ENCODE peak calls at places on chromosomes 2 and 18, in five cellular contexts. Q is cardiac muscle cell, W is kidney epithelial cell, M is heart right ventricle, S is fibroblast of mammary gland. D is an unnamed sample.

GRCh38 chr2:20015482-20016083 is 3.1 kb upstream of the MATN3 start:
- DNase-seq in Q (peak), W (no peak), S (peak), M (no peak), D (peak)

GRCh38 chr2:20609349-20609994 is 41.4 kb downstream of the HS1BP3 start:
- DNase-seq in M (peak), Q (no peak), S (peak), W (no peak), D (peak)

GRCh38 chr2:54966165-54966819 is 84.0 kb downstream of the RTN4 start:
- DNase-seq in W (no peak), Q (no peak), M (no peak), S (no peak), D (no peak)

GRCh38 chr2:63015389-63015788 is 35.2 kb upstream of the OTX1 start:
- DNase-seq in W (no peak), S (no peak), M (no peak), Q (no peak), D (no peak)

GRCh38 chr18:8668381-8668780 is 37.0 kb upstream of the MTCL1 start:
- DNase-seq in S (no peak), Q (no peak), W (no peak), M (no peak), D (no peak)

GRCh38 chr2:126999342-126999741 is 100.7 kb downstream of the TEX51 start:
- DNase-seq in W (no peak), S (no peak), Q (no peak), M (no peak), D (no peak)

GRCh38 chr18:45775726-45776125 is 49.7 kb upstream of the SIGLEC15 start:
- DNase-seq in W (no peak), S (peak), Q (no peak), M (no peak), D (no peak)

GRCh38 chr2:226002438-226002837 is 602.9 kb downstream of the NYAP2 start:
- DNase-seq in W (peak), S (peak), M (peak), Q (no peak), D (peak)

GRCh38 chr2:125471963-125472362 is 1184.0 kb upstream of the GYPC start:
- DNase-seq in Q (peak), S (no peak), W (no peak), M (no peak), D (peak)

GRCh38 chr2:207974214-207974600 is 51.1 kb downstream of the PLEKHM3 start:
- DNase-seq in S (no peak), Q (no peak), W (no peak), M (no peak), D (no peak)

GRCh38 chr2:43399515-43400245 is 173.3 kb upstream of the ZFP36L2 start:
- DNase-seq in Q (no peak), M (peak), S (peak), W (no peak), D (peak)

GRCh38 chr18:35127201-35127600 is 86.0 kb downstream of the MAPRE2 start:
- DNase-seq in W (no peak), S (peak), Q (no peak), M (no peak), D (no peak)

GRCh38 chr2:65626831-65627230 is 194.4 kb upstream of the SPRED2 start:
- DNase-seq in Q (no peak), S (peak), M (no peak), W (no peak), D (no peak)

GRCh38 chr2:151727593-151728552 is 6.4 kb downstream of the NEB start:
- DNase-seq in W (no peak), S (no peak), M (no peak), Q (peak), D (no peak)

DNA sequence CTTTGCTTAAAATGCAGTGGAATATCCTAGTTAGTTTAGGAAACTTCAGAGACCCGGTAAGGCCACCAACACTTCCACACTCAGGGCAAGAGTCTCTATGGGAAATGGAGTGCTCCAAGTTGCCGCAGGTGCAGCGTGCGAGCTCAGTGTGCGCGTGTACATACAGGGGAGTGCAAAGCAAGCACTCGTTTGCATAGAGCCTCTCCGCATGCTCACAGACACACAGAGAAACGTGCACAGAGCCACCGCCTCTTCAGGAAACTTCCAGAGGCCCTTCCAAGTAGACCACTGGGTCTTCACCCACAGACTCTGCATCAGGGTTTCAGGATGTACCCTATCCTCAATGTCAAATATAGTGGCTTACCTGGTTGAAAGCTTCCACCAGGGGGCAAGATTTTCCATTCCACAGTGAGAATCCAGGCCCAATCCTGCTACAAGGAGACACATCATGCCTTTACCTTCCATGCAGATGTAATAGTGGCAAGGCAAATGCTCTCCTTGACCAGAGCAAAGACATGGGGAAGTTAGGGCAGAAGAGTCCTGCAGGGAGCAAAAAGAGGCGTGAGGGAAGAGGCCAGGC is 513.0 kb upstream of the MYT1L start:
- DNase-seq in S (no peak), W (no peak), M (no peak), Q (peak), D (no peak)
- TF ChIP-seq CTCF in S (no peak), W (peak), M (peak), Q (peak), D (no peak)

DNA sequence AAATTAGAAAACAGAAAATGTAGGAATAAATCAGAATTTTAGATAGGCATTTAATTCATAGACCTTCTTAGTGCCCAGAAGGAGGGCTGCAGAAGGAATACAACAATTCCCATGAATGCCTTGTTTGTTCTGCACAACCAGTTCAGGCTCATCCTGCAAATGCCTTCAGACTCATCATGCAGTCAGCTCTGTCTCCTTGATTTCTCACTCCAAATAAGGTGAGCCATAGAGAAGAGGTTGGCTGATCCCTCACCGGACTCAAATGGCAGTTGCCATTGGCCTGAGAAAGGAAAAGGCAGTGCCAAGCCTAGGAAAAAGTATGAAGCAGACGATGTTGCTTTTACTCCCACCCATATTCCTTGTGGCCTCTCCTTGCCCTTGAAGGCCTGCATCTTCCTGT is 50.3 kb downstream of the DSC3 start:
- DNase-seq in W (no peak), S (no peak), Q (no peak), M (no peak), D (no peak)
- H3K4me3 ChIP-seq in W (no peak), S (no peak), Q (no peak), M (no peak), D (no peak)

GRCh38 chr18:2994190-2994589 is 18.8 kb downstream of the LPIN2 start:
- DNase-seq in W (no peak), Q (no peak), S (no peak), M (no peak), D (no peak)
- TF ChIP-seq CTCF in W (no peak), Q (no peak), S (no peak), M (no peak), D (no peak)

GRCh38 chr2:174967086-174967485 is 38.1 kb downstream of the CHN1 start:
- DNase-seq in Q (no peak), S (no peak), M (no peak), W (no peak), D (no peak)
- H3K4me3 ChIP-seq in Q (no peak), S (no peak), M (no peak), W (no peak), D (no peak)

GRCh38 chr18:24428709-24429108 is 2.2 kb downstream of the IMPACT start:
- DNase-seq in S (no peak), Q (no peak), M (no peak), W (no peak), D (no peak)
- TF ChIP-seq CTCF in S (no peak), Q (no peak), M (no peak), W (peak), D (no peak)

GRCh38 chr2:235563056-235563777 is 69.4 kb downstream of the AGAP1 start:
- DNase-seq in M (no peak), W (no peak), S (no peak), Q (no peak), D (no peak)
- H3K4me3 ChIP-seq in M (no peak), W (no peak), S (no peak), Q (no peak), D (no peak)

DNA sequence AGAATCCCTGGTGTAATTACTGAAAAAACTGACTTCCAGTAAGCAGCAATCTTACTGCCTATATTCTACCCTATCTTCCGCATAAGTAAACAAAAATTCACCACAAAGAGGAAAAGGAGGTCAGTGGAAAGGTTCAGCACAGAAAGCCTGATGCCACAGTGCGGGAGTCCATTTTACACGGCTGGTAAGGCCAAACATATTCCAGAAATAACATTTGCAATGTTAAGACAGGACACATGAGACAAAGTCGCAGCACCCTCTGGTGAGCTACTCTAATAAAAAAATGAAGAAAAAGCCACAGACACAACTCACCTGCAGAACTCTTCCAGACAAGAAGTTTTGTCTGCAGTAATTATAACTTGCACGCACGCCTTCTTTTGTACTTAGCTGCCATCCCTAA is 40.6 kb downstream of the GEMIN6 start:
- DNase-seq in Q (no peak), W (no peak), M (no peak), S (no peak), D (no peak)
- TF ChIP-seq CTCF in Q (no peak), W (no peak), M (no peak), S (no peak), D (no peak)

GRCh38 chr18:61732854-61733253 is 160.0 kb downstream of the RNF152 start:
- DNase-seq in M (no peak), Q (no peak), W (no peak), S (peak), D (no peak)
- H3K4me3 ChIP-seq in M (no peak), Q (no peak), W (no peak), S (no peak), D (no peak)

GRCh38 chr2:8658064-8658862 is 23.6 kb upstream of the ID2 start:
- DNase-seq in Q (no peak), W (no peak), M (no peak), S (no peak), D (no peak)
- TF ChIP-seq CTCF in Q (no peak), W (no peak), M (no peak), S (no peak), D (no peak)

GRCh38 chr18:50508228-50508627 is 51.7 kb upstream of the MAPK4 start:
- DNase-seq in S (no peak), Q (no peak), W (no peak), M (no peak), D (no peak)
- H3K4me3 ChIP-seq in S (no peak), Q (no peak), W (no peak), M (no peak), D (no peak)